ENCODE peak calls at places on chromosomes 13 and 19, in eight cellular contexts. K, G, Q, D, S, Y, I and H are unnamed samples. For H3K27me3 and H3K4me1, the result is how much of the 10 kb centered on the place peaks cover.

GRCh38 chr13:73440296-73440895 is 381.6 kb downstream of the KLF5 start:
- DNase-seq in K (no peak), G (no peak), Q (no peak), D (no peak), S (no peak), Y (no peak), I (no peak), H (peak)

GRCh38 chr19:16327911-16328823 is 3.5 kb downstream of the KLF2 start:
- DNase-seq in K (peak), G (peak), Q (peak), D (peak), S (peak), Y (peak), I (peak), H (peak)

GRCh38 chr13:40187836-40188591 is 478.4 kb downstream of the FOXO1 start:
- DNase-seq in K (peak), G (no peak), Q (no peak), D (no peak), S (peak), Y (no peak), I (no peak), H (peak)

GRCh38 chr13:25422153-25422552 is 50.4 kb downstream of the ATP8A2 start:
- DNase-seq in K (no peak), G (no peak), Q (no peak), D (no peak), S (no peak), Y (no peak), I (no peak), H (no peak)

GRCh38 chr13:112174476-112175110 is 107.6 kb downstream of the SOX1 start:
- DNase-seq in K (no peak), G (no peak), Q (no peak), D (no peak), S (no peak), Y (no peak), I (no peak), H (no peak)

GRCh38 chr19:44447864-44448674 is at the start of gene ZNF229:
- DNase-seq in K (peak), G (peak), Q (peak), D (peak), S (peak), Y (peak), I (peak), H (peak)

GRCh38 chr19:15318241-15318691 is 14.1 kb downstream of the BRD4 start:
- DNase-seq in K (no peak), G (no peak), Q (no peak), D (no peak), S (no peak), Y (no peak), I (peak), H (no peak)

GRCh38 chr19:33797821-33798633 is 1.4 kb downstream of the KCTD15 start:
- DNase-seq in K (peak), G (no peak), Q (no peak), D (no peak), S (no peak), Y (no peak), I (peak), H (no peak)

GRCh38 chr19:52034051-52034728 is 6.0 kb upstream of the ZNF614 start:
- DNase-seq in K (no peak), G (no peak), Q (no peak), D (no peak), S (no peak), Y (no peak), I (no peak), H (no peak)

GRCh38 chr13:37383856-37384255 is 214.7 kb downstream of the POSTN start:
- DNase-seq in K (no peak), G (no peak), Q (no peak), D (no peak), S (no peak), Y (no peak), I (no peak), H (no peak)

GRCh38 chr19:48196321-48196761 is 25.9 kb downstream of the ZSWIM9 start:
- DNase-seq in K (no peak), G (peak), Q (no peak), D (no peak), S (no peak), Y (no peak), I (no peak), H (no peak)

GRCh38 chr13:109568273-109568900 is 218.0 kb downstream of the IRS2 start:
- DNase-seq in K (peak), G (no peak), Q (no peak), D (no peak), S (no peak), Y (no peak), I (no peak), H (no peak)

GRCh38 chr13:44801990-44802389 is 187.3 kb downstream of the NUFIP1 start:
- DNase-seq in K (no peak), G (no peak), Q (no peak), D (no peak), S (no peak), Y (no peak), I (no peak), H (no peak)

GRCh38 chr13:29693297-29693945 is 97.9 kb upstream of the SLC7A1 start:
- DNase-seq in K (no peak), G (no peak), Q (no peak), D (peak), S (no peak), Y (no peak), I (peak), H (no peak)

GRCh38 chr13:110779046-110779445 is 65.5 kb downstream of the ING1 start:
- DNase-seq in K (no peak), G (no peak), Q (no peak), D (no peak), S (no peak), Y (no peak), I (no peak), H (no peak)

GRCh38 chr13:31767175-31767900 is 28.0 kb downstream of the RXFP2 start:
- DNase-seq in K (no peak), G (no peak), Q (no peak), D (no peak), S (no peak), Y (no peak), I (no peak), H (no peak)

GRCh38 chr19:30631035-30631375 is 258.8 kb downstream of the ZNF536 start:
- DNase-seq in K (no peak), G (no peak), Q (no peak), D (no peak), S (no peak), Y (no peak), I (no peak), H (no peak)

GRCh38 chr13:60348097-60348496 is 48.9 kb upstream of the TDRD3 start:
- DNase-seq in K (no peak), G (no peak), Q (no peak), D (no peak), S (no peak), Y (no peak), I (peak), H (no peak)

GRCh38 chr19:57320180-57321084 is at the start of gene ZNF543:
- DNase-seq in K (peak), G (peak), Q (peak), D (peak), S (peak), Y (peak), I (peak), H (peak)

GRCh38 chr19:17192751-17193150 is 22.4 kb upstream of the USE1 start:
- DNase-seq in K (no peak), G (no peak), Q (no peak), D (no peak), S (no peak), Y (no peak), I (no peak), H (no peak)

GRCh38 chr19:7605490-7606222 is 10.0 kb downstream of the CAMSAP3 start:
- DNase-seq in K (no peak), G (no peak), Q (no peak), D (no peak), S (no peak), Y (no peak), I (peak), H (peak)

GRCh38 chr13:99908129-99908805 is 63.3 kb downstream of the ZIC5 start:
- DNase-seq in K (no peak), G (no peak), Q (no peak), D (no peak), S (no peak), Y (no peak), I (peak), H (no peak)

GRCh38 chr19:7373862-7374261 is 25.1 kb downstream of the ARHGEF18 start:
- DNase-seq in K (no peak), G (no peak), Q (no peak), D (peak), S (no peak), Y (no peak), I (no peak), H (no peak)

GRCh38 chr13:76991432-76991795 is 467 bp upstream of the CLN5 start:
- DNase-seq in K (peak), G (no peak), Q (no peak), D (peak), S (peak), Y (no peak), I (peak), H (peak)

GRCh38 chr19:50285833-50286232 is 43.3 kb downstream of the KCNC3 start:
- DNase-seq in K (no peak), G (no peak), Q (no peak), D (no peak), S (no peak), Y (no peak), I (no peak), H (no peak)

GRCh38 chr13:52405369-52405766 is 604 bp downstream of the THSD1 start:
- DNase-seq in K (no peak), G (no peak), Q (no peak), D (no peak), S (no peak), Y (no peak), I (no peak), H (no peak)

GRCh38 chr13:59950201-59950730 is 213.5 kb downstream of the DIAPH3 start:
- DNase-seq in K (no peak), G (no peak), Q (no peak), D (no peak), S (no peak), Y (no peak), I (no peak), H (no peak)

GRCh38 chr19:3771033-3771905 is 759 bp downstream of the RAX2 start:
- DNase-seq in K (no peak), G (no peak), Q (no peak), D (no peak), S (no peak), Y (no peak), I (no peak), H (no peak)

GRCh38 chr19:16363133-16363851 is 38.7 kb downstream of the KLF2 start:
- DNase-seq in K (no peak), G (no peak), Q (peak), D (peak), S (no peak), Y (no peak), I (peak), H (no peak)

GRCh38 chr19:6674868-6675305 is 4.9 kb upstream of the TNFSF14 start:
- DNase-seq in K (peak), G (peak), Q (peak), D (peak), S (peak), Y (no peak), I (peak), H (peak)

DNA sequence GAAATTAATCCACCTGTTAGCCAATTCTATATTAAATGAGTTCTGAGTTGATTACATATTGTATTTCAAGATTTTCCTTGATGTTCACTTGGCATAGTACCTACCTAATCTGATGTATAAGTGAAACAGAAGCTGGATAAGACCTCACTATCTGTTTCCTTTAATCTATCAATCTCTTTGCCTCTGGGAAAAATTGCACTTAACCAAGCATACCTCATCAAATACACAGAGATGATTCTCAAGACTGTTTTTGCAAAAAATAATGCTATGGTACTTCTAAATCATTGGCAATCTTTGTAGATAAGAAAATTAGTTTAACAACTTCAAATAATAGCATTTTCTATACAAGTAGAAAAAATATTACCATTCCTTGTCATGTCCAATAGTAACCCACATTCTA is 55.2 kb downstream of the SERPINE3 start:
- DNase-seq in K (no peak), G (no peak), Q (no peak), D (no peak), S (no peak), Y (no peak), I (no peak), H (no peak)
- H3K27me3 ChIP-seq in K (under half), G (under half), Q (under half), D (under half), S (under half), Y (under half), I (under half), H (under half)

GRCh38 chr13:33542309-33543088 is 256.9 kb upstream of the STARD13 start:
- DNase-seq in K (peak), G (peak), Q (peak), D (peak), S (peak), Y (peak), I (peak), H (peak)

GRCh38 chr13:33543089-33543459 is 257.5 kb upstream of the STARD13 start:
- DNase-seq in K (no peak), G (no peak), Q (no peak), D (no peak), S (no peak), Y (no peak), I (no peak), H (no peak)

GRCh38 chr13:33544308-33544707 is 258.8 kb upstream of the STARD13 start:
- DNase-seq in K (no peak), G (no peak), Q (no peak), D (no peak), S (no peak), Y (no peak), I (no peak), H (no peak)

GRCh38 chr13:33541962-33542308 is 256.4 kb upstream of the STARD13 start:
- DNase-seq in K (no peak), G (no peak), Q (no peak), D (no peak), S (no peak), Y (no peak), I (no peak), H (no peak)

DNA sequence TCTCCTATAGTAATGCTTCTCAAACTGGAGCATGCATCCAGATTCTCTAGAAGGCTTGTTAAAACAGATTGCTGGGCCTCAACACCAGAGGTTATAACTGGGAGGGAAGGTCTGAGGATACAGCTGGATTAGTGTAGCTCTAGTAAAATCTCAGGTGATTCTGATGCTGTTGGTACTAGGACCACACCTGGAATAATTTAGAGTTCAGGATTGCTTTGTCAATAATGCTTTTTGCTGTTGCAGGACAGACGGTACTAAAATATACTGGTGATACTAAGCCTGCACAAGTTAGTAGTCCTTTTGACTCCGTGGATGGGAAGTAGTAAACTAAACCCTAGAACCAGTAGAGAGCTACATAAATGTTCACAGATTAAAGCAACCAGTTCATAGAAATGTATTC is 258.1 kb upstream of the STARD13 start:
- DNase-seq in K (no peak), G (no peak), Q (no peak), D (no peak), S (no peak), Y (no peak), I (no peak), H (no peak)
- H3K4me3 ChIP-seq in K (peak), G (no peak), Q (peak), D (peak), S (peak), Y (peak), I (no peak), H (peak)

GRCh38 chr19:42158926-42159325 is 26.7 kb upstream of the POU2F2 start:
- DNase-seq in K (no peak), G (no peak), Q (no peak), D (no peak), S (no peak), Y (no peak), I (no peak), H (no peak)
- H3K4me1 ChIP-seq in K (under half), G (under half), Q (under half), D (under half), S (under half), Y (under half), I (under half), H (under half)

GRCh38 chr19:18618236-18618635 is 5.6 kb downstream of the TMEM59L start:
- DNase-seq in K (no peak), G (no peak), Q (no peak), D (no peak), S (no peak), Y (no peak), I (no peak), H (no peak)
- H3K27me3 ChIP-seq in K (under half), G (under half), Q (under half), D (under half), S (under half), Y (under half), I (under half), H (under half)

DNA sequence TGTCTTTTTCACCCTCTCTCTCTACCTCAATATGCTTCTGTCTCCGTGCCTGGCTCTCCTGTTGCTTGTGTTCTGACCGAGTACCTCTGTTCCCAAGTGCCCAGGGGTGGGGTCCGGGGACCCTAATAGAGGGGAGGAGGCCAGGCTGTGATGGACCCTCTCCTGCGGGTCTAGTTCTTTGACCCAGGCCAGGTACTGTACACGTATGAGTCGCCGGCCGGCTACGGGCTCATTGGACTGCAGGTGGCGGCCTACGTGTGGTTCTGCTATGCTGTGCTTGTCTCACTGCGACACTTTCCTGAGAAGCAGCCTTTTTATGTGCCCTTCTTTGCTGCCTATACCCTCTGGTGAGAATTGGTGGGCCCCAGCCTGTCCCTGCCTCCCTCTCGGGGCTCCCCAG is 4.4 kb downstream of the TMEM145 start:
- DNase-seq in K (no peak), G (no peak), Q (no peak), D (no peak), S (no peak), Y (no peak), I (no peak), H (no peak)
- H3K4me3 ChIP-seq in K (no peak), G (no peak), Q (no peak), D (no peak), S (no peak), Y (no peak), I (no peak), H (no peak)

DNA sequence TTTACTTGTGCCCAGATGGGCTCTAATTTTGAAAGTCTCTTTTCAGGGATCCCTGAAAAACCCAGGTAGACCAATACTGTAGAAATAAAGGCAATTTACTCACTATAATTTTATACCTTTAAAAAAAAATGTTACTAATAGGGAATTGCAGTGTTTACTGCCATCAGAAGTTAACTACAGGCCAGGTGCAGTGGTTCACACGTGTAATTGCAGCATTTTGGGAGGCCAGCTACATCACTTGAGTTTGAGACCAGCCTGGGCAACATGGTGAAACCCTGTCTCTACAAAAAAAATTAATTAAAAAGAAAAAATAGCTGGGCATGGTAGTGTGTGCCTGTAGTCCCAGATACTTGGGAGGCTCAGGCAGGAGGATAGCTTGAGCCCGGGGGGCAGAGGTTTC is 10.2 kb downstream of the USP12 start:
- DNase-seq in K (no peak), G (no peak), Q (no peak), D (no peak), S (no peak), Y (no peak), I (no peak), H (no peak)
- H3K4me1 ChIP-seq in K (under half), G (under half), Q (under half), D (under half), S (half or more), Y (under half), I (under half), H (half or more)

GRCh38 chr19:46040125-46040524 is 677 bp downstream of the IGFL4 start:
- DNase-seq in K (no peak), G (no peak), Q (no peak), D (no peak), S (no peak), Y (no peak), I (no peak), H (no peak)

GRCh38 chr19:46042252-46042883 is 1.6 kb upstream of the IGFL4 start:
- DNase-seq in K (no peak), G (no peak), Q (no peak), D (no peak), S (no peak), Y (no peak), I (no peak), H (no peak)

GRCh38 chr19:46040952-46041500 is at the start of gene IGFL4:
- DNase-seq in K (no peak), G (no peak), Q (no peak), D (no peak), S (no peak), Y (no peak), I (no peak), H (no peak)

GRCh38 chr19:46043519-46043918 is 2.7 kb upstream of the IGFL4 start:
- DNase-seq in K (no peak), G (no peak), Q (no peak), D (no peak), S (no peak), Y (no peak), I (no peak), H (no peak)
- H3K27me3 ChIP-seq in K (under half), G (under half), Q (under half), D (under half), S (under half), Y (under half), I (under half), H (under half)

DNA sequence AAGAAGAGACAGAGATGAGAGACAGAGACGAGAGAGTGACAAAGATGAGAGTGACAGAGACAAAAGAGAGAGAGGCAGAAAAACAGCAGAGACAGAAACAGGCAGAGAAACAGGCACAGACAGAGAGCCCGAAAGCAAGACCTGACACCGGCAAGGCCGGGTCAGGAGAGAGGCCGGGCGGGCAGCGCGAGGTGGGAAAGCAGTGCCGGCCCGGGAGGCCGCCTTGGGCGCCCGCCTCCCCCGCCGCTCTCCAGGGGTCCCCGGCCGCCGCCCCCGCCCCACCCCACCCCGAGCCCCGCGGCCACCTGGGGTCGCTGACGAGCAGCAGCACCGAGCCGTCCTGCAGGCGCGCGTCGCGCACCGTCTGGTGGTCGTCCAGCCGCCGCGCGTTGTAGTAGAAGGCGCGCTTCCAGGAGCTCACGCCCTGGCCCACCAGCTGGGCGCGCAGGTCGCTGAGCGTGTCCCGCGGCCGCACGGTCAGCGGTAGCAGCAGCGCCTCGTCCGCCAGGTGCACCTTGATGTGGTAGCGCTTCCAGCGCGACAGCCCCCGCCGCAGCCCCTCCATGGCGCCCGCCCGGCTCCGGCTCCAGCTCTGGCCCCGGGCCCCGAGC is at the start of gene TINCR:
- DNase-seq in K (no peak), G (no peak), Q (no peak), D (no peak), S (no peak), Y (no peak), I (no peak), H (no peak)
- H3K4me3 ChIP-seq in K (no peak), G (no peak), Q (peak), D (peak), S (no peak), Y (no peak), I (no peak), H (no peak)